ENCODE peak calls at places on chromosomes 7 and 10, in six cellular contexts. P, V, A, L, F and W are unnamed samples.

GRCh38 chr10:77045046-77045445 is 592.6 kb downstream of the KCNMA1 start:
- DNase-seq in P (no peak), V (no peak), A (no peak), L (no peak), F (no peak), W (no peak)

GRCh38 chr10:1739751-1740150 is 2.4 kb upstream of the ADARB2 start:
- DNase-seq in P (no peak), V (no peak), A (no peak), L (no peak), F (no peak), W (no peak)

GRCh38 chr10:13087601-13087985 is 12.4 kb upstream of the OPTN start:
- DNase-seq in P (no peak), V (no peak), A (no peak), L (no peak), F (no peak), W (no peak)

GRCh38 chr7:92025260-92025659 is 84.6 kb downstream of the AKAP9 start:
- DNase-seq in P (no peak), V (no peak), A (peak; percentile 67), L (no peak), F (no peak), W (peak; percentile 80)

GRCh38 chr10:510415-510881 is 179.0 kb downstream of the DIP2C start:
- DNase-seq in P (peak; percentile 42), V (no peak), A (peak; percentile 60), L (no peak), F (no peak), W (peak; percentile 14)

GRCh38 chr7:92750961-92751360 is 85.4 kb downstream of the CDK6 start:
- DNase-seq in P (no peak), V (no peak), A (no peak), L (no peak), F (no peak), W (no peak)

GRCh38 chr7:157932498-157933218 is 595.9 kb downstream of the DNAJB6 start:
- DNase-seq in P (no peak), V (no peak), A (no peak), L (no peak), F (no peak), W (no peak)

GRCh38 chr10:74930962-74931361 is 104.6 kb downstream of the KAT6B start:
- DNase-seq in P (no peak), V (no peak), A (no peak), L (no peak), F (no peak), W (no peak)

GRCh38 chr7:6221340-6222319 is 50.8 kb downstream of the CYTH3 start:
- DNase-seq in P (no peak), V (no peak), A (no peak), L (no peak), F (no peak), W (no peak)

GRCh38 chr10:116828121-116828520 is 21.2 kb upstream of the ENO4 start:
- DNase-seq in P (no peak), V (no peak), A (no peak), L (no peak), F (no peak), W (no peak)

GRCh38 chr10:89869180-89869579 is 167.8 kb downstream of the KIF20B start:
- DNase-seq in P (no peak), V (no peak), A (peak; percentile 15), L (no peak), F (no peak), W (no peak)

GRCh38 chr10:77756319-77757232 is 119.0 kb upstream of the KCNMA1 start:
- DNase-seq in P (no peak), V (peak; percentile 66), A (peak; percentile 80), L (no peak), F (no peak), W (peak; percentile 69)

GRCh38 chr10:28293238-28294168 is 9.4 kb downstream of the MPP7 start:
- DNase-seq in P (no peak), V (no peak), A (peak; percentile 3), L (no peak), F (no peak), W (no peak)

GRCh38 chr7:43758861-43759683 is 592 bp downstream of the BLVRA start:
- DNase-seq in P (no peak), V (no peak), A (peak; percentile 40), L (peak; percentile 49), F (peak; percentile 31), W (peak; percentile 33)

GRCh38 chr7:104903781-104904180 is 110.2 kb upstream of the KMT2E start:
- DNase-seq in P (no peak), V (no peak), A (no peak), L (no peak), F (no peak), W (no peak)

GRCh38 chr10:123422261-123422660 is 243.9 kb upstream of the GPR26 start:
- DNase-seq in P (no peak), V (no peak), A (no peak), L (no peak), F (no peak), W (no peak)

GRCh38 chr10:14063531-14064317 is 267.0 kb downstream of the FRMD4A start:
- DNase-seq in P (no peak), V (no peak), A (peak; percentile 96), L (peak; percentile 25), F (no peak), W (peak; percentile 98)

GRCh38 chr10:110013615-110014293 is 6.0 kb downstream of the ADD3 start:
- DNase-seq in P (no peak), V (no peak), A (peak; percentile 45), L (no peak), F (no peak), W (no peak)

GRCh38 chr10:113097046-113097415 is 147.0 kb downstream of the TCF7L2 start:
- DNase-seq in P (no peak), V (no peak), A (no peak), L (no peak), F (no peak), W (no peak)

GRCh38 chr7:379456-380225 is 89.7 kb downstream of the FOXL3 start:
- DNase-seq in P (no peak), V (no peak), A (no peak), L (peak; percentile 15), F (peak; percentile 25), W (no peak)

GRCh38 chr7:78578701-78579100 is 780.1 kb downstream of the PHTF2 start:
- DNase-seq in P (no peak), V (no peak), A (no peak), L (no peak), F (no peak), W (no peak)

GRCh38 chr10:125159932-125160855 is at the start of gene CTBP2:
- DNase-seq in P (peak; percentile 64), V (peak; percentile 56), A (peak; percentile 51), L (peak; percentile 60), F (peak; percentile 54), W (peak; percentile 44)

GRCh38 chr10:33657154-33657900 is 322.9 kb upstream of the NRP1 start:
- DNase-seq in P (no peak), V (no peak), A (peak; percentile 75), L (no peak), F (no peak), W (no peak)

GRCh38 chr10:115829501-115830215 is 443.3 kb downstream of the GFRA1 start:
- DNase-seq in P (no peak), V (no peak), A (peak; percentile 73), L (no peak), F (no peak), W (peak; percentile 78)

GRCh38 chr7:101154693-101155102 is 422 bp downstream of the AP1S1 start:
- DNase-seq in P (no peak), V (no peak), A (no peak), L (no peak), F (no peak), W (no peak)

GRCh38 chr10:52517017-52517416 is 202.9 kb downstream of the DKK1 start:
- DNase-seq in P (no peak), V (no peak), A (no peak), L (no peak), F (no peak), W (peak; percentile 40)

GRCh38 chr7:88888684-88889083 is 93.1 kb upstream of the TEX47 start:
- DNase-seq in P (no peak), V (no peak), A (peak; percentile 1), L (no peak), F (no peak), W (no peak)

GRCh38 chr7:75876126-75876881 is 2.5 kb upstream of the RHBDD2 start:
- DNase-seq in P (no peak), V (no peak), A (no peak), L (no peak), F (no peak), W (no peak)

GRCh38 chr10:27433976-27434375 is 70.1 kb upstream of the RAB18 start:
- DNase-seq in P (no peak), V (no peak), A (no peak), L (no peak), F (no peak), W (no peak)

GRCh38 chr10:88157981-88158465 is 294.6 kb downstream of the PTEN start:
- DNase-seq in P (no peak), V (peak; percentile 35), A (peak; percentile 93), L (peak; percentile 61), F (no peak), W (peak; percentile 87)

GRCh38 chr10:103605359-103606156 is 112.1 kb downstream of the NEURL1 start:
- DNase-seq in P (no peak), V (peak; percentile 74), A (peak; percentile 83), L (peak; percentile 76), F (peak; percentile 53), W (peak; percentile 80)
- TF ChIP-seq CTCF in P (peak; percentile 84), V (peak; percentile 53), A (peak; percentile 94), L (peak; percentile 78), F (peak; percentile 66), W (peak; percentile 94)

DNA sequence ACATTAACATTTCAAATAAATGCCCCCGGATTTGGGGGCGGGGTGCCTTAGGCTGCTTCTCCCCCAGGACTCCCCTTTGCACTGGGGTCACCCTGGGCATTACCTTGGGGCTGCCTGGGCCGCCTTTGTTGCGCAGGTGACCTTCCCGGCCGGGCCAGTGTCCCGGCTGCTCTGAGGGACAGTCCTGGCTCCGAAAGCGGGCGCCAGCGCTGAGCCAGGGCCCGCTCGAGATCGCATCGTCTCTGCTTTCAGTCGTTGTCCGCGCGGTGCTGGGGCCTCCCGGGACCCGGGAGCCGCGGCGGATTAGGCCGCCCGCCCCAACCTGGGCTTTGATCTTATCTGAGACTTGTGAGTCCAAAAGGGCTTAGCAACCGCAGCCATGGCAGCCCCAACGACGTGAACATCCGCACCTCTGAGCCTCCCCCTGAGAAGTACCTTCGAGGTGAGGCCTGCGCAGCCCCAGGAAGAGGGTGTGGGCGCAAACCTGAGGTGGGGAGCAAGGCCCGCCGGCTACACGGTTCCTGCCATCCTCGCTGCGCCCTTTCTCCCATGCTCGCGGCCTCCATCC is 14.8 kb upstream of the WAPL start:
- DNase-seq in P (no peak), V (no peak), A (no peak), L (no peak), F (no peak), W (no peak)
- H3K4me3 ChIP-seq in P (peak overlapping the region; percentile 66), V (no peak overlapping the region), A (no peak overlapping the region), L (no peak overlapping the region), F (peak overlapping the region; percentile 53), W (no peak overlapping the region)

GRCh38 chr10:60733189-60733815 is 45.0 kb upstream of the CDK1 start:
- DNase-seq in P (no peak), V (peak; percentile 65), A (peak; percentile 4), L (peak; percentile 22), F (peak; percentile 78), W (no peak)
- TF ChIP-seq CTCF in P (peak; percentile 41), V (no peak), A (no peak), L (peak; percentile 69), F (no peak), W (no peak)

DNA sequence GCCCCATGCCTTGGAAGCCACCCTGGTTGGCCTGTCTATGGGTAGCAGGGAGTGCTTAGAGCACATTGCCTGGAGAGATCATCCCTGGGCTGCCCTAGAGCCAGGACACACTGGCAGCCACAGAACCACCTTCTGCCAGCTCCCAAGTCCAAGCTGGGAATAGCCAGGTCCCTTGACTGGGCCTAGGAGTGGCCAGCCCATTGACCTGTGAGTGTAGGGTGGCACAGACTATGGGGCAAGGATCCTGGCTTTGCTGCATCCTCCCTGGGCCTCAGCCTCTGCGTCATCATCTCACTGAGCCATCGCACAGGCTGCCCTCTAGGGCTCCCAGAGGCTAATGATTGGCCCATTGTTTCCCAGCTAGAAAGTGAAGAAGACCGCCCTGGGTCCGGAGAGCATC is 7.0 kb downstream of the AQP1 start:
- DNase-seq in P (peak; percentile 14), V (no peak), A (no peak), L (no peak), F (no peak), W (no peak)
- H3K4me3 ChIP-seq in P (peak overlapping the region; percentile 70), V (no peak overlapping the region), A (no peak overlapping the region), L (no peak overlapping the region), F (no peak overlapping the region), W (no peak overlapping the region)